ENCODE peak calls at places on chromosomes 12 and 14, in ten cellular contexts. F is adipocyte; J is body of pancreas; L is CD8-positive, alpha-beta memory T cell; H is cardiac muscle cell; O is A673; M is heart left ventricle; G is left ventricle myocardium inferior; V is iPS DF 6.9; C is naive thymus-derived CD4-positive, alpha-beta T cell. X is an unnamed sample.
A peak's percentile ranks its signal among the peaks of the same experiment; 100 is the strongest.

GRCh38 chr12:85036736-85037135 is 585 bp downstream of the LRRIQ1 start:
- DNase-seq in F (no peak), J (no peak), L (no peak), H (no peak), O (no peak), M (no peak), G (no peak), V (no peak), C (no peak), X (no peak)

GRCh38 chr14:100193417-100194357 is 34.2 kb upstream of the DEGS2 start:
- DNase-seq in F (no peak), J (peak; percentile 22), L (no peak), H (no peak), O (no peak), M (no peak), G (no peak), V (no peak), C (no peak), X (peak; percentile 27)

GRCh38 chr12:96578526-96579125 is 89.2 kb downstream of the CFAP54 start:
- DNase-seq in F (peak; percentile 84), J (no peak), L (no peak), H (peak; percentile 66), O (peak; percentile 75), M (no peak), G (no peak), V (peak; percentile 2), C (peak; percentile 26), X (peak; percentile 77)

GRCh38 chr12:7092986-7093460 is 778 bp upstream of the C1R start:
- DNase-seq in F (no peak), J (no peak), L (no peak), H (no peak), O (no peak), M (no peak), G (no peak), V (no peak), C (no peak), X (no peak)

GRCh38 chr12:116657921-116658495 is 79.9 kb downstream of the SPRING1 start:
- DNase-seq in F (peak; percentile 7), J (no peak), L (no peak), H (no peak), O (no peak), M (no peak), G (no peak), V (no peak), C (no peak), X (no peak)

GRCh38 chr14:53491256-53491905 is 338.3 kb upstream of the DDHD1 start:
- DNase-seq in F (peak; percentile 24), J (no peak), L (no peak), H (no peak), O (no peak), M (no peak), G (no peak), V (no peak), C (no peak), X (no peak)

GRCh38 chr12:109621271-109621671 is 47.7 kb downstream of the MVK start:
- DNase-seq in F (peak; percentile 79), J (no peak), L (no peak), H (no peak), O (peak; percentile 57), M (no peak), G (no peak), V (no peak), C (no peak), X (no peak)

GRCh38 chr12:117208811-117209455 is 18.7 kb upstream of the FBXO21 start:
- DNase-seq in F (no peak), J (no peak), L (no peak), H (no peak), O (no peak), M (no peak), G (no peak), V (no peak), C (no peak), X (no peak)

GRCh38 chr14:50831704-50832130 is 755 bp upstream of the NIN start:
- DNase-seq in F (no peak), J (no peak), L (no peak), H (no peak), O (peak; percentile 19), M (no peak), G (no peak), V (no peak), C (no peak), X (peak; percentile 46)

GRCh38 chr14:97706814-97707213 is 909.6 kb downstream of the VRK1 start:
- DNase-seq in F (no peak), J (no peak), L (no peak), H (no peak), O (no peak), M (no peak), G (no peak), V (no peak), C (no peak), X (no peak)

GRCh38 chr14:67166450-67166853 is 22.8 kb upstream of the GARIN2 start:
- DNase-seq in F (peak; percentile 79), J (peak; percentile 54), L (no peak), H (peak; percentile 43), O (peak; percentile 68), M (no peak), G (no peak), V (peak; percentile 11), C (peak; percentile 26), X (peak; percentile 59)

GRCh38 chr12:99261256-99261655 is 386.3 kb upstream of the GARIN6 start:
- DNase-seq in F (no peak), J (no peak), L (no peak), H (no peak), O (no peak), M (no peak), G (no peak), V (no peak), C (no peak), X (no peak)

GRCh38 chr12:2856051-2856450 is 788 bp downstream of the TEX52 start:
- DNase-seq in F (no peak), J (no peak), L (no peak), H (no peak), O (peak; percentile 54), M (no peak), G (no peak), V (no peak), C (no peak), X (no peak)

GRCh38 chr12:76449993-76450392 is 101.8 kb upstream of the BBS10 start:
- DNase-seq in F (no peak), J (no peak), L (no peak), H (no peak), O (peak; percentile 48), M (no peak), G (no peak), V (no peak), C (no peak), X (no peak)

GRCh38 chr14:105507247-105507646 is 16.2 kb downstream of the TEDC1 start:
- DNase-seq in F (no peak), J (no peak), L (no peak), H (no peak), O (no peak), M (no peak), G (no peak), V (no peak), C (no peak), X (no peak)

DNA sequence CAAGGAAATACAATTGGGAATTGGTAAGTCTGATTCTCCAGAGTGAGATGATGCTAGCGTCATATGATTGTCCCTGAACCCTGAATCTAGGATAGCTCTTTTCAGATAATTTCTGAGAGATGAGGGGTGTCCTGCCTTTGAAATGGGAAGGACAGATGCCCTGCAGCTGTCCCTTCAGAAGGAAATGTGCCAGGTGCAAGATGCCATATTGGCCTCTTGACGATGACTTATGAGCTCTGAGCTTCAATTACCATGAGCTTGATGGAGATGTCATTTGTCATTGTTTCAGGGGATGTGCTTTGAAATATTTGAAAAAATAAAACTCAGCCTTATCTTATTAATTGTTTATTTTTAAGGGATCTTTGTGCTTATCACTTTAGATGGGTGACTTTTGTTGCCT is 185.1 kb downstream of the DACT1 start:
- DNase-seq in F (no peak), J (no peak), L (no peak), H (no peak), O (no peak), M (no peak), G (no peak), V (no peak), C (no peak), X (no peak)
- H3K4me3 ChIP-seq in F (no peak overlapping the region), J (no peak overlapping the region), L (no peak overlapping the region), H (no peak overlapping the region), O (no peak overlapping the region), M (no peak overlapping the region), G (no peak overlapping the region), V (no peak overlapping the region), C (no peak overlapping the region), X (no peak overlapping the region)

DNA sequence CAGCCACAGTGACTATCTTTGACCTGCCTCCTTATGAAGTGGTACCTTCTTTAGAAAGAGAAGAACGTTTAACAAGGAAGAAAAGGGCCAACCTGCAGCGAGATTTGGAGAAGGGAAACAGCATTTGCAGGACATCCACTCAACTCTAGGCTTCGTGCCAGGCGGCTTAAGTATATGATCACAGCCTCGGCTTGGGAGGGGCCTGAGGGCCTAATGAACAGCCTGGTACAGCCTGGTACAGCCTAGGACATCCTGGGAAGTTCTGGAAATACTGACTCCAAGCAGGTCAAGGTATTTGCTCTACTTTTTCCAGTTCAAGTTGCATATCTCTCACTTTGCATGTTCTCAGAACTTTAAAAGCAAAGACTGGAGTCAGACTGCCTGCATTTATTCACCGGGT is 16.1 kb downstream of the HCAR2 start:
- DNase-seq in F (no peak), J (no peak), L (no peak), H (no peak), O (no peak), M (no peak), G (no peak), V (no peak), C (no peak), X (no peak)
- H3K27me3 ChIP-seq in F (no peaks in the 10 kb centered on the region), J (no peaks in the 10 kb centered on the region), L (no peaks in the 10 kb centered on the region), H (no peaks in the 10 kb centered on the region), O (no peaks in the 10 kb centered on the region), M (no peaks in the 10 kb centered on the region), G (no peaks in the 10 kb centered on the region), V (no peaks in the 10 kb centered on the region), C (no peaks in the 10 kb centered on the region), X (no peaks in the 10 kb centered on the region)

DNA sequence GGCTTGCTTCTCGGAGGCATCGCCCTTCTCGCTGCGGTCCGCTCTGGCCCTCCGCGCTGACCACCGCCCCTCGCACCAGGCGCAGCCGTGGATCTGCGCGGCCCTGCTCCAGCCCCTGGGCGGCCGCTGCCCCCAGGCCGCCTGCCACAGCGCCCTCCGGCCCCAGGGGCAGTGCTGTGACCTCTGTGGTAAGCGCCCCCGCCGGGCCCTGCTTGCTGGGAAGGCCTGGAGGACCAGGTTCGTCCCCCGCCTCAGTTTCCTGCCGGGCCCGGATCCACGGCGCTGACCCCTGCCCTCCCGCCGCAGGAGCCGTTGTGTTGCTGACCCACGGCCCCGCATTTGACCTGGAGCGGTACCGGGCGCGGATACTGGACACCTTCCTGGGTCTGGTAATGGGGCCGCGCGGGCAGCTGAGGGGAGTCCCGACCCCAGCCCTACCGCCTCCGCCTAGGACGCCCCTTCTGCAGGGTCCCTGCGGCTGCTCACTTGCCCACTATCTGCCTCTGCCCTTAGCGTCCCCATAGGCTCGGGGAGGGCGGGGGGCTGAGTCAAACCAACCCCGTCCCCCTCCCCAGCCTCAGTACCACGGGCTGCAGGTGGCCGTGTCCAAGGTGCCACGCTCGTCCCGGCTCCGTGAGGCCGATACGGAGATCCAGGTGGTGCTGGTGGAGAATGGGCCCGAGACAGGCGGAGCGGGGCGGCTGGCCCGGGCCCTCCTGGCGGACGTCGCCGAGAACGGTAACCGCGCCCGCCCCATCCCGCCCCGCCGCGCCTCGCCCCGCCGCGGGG is 7.1 kb downstream of the AMN start:
- DNase-seq in F (no peak), J (no peak), L (no peak), H (no peak), O (no peak), M (no peak), G (no peak), V (no peak), C (no peak), X (peak; percentile 43)
- H3K4me3 ChIP-seq in F (peak overlapping the region; percentile 41), J (no peak overlapping the region), L (no peak overlapping the region), H (peak overlapping the region; percentile 26), O (peak overlapping the region; percentile 51), M (peak overlapping the region; percentile 44), G (peak overlapping the region; percentile 66), V (peak overlapping the region; percentile 61), C (peak overlapping the region; percentile 56), X (peak overlapping the region; percentile 75)

GRCh38 chr14:61761557-61761956 is 663 bp upstream of the SNAPC1 start:
- DNase-seq in F (no peak), J (no peak), L (no peak), H (no peak), O (no peak), M (no peak), G (no peak), V (no peak), C (peak; percentile 10), X (no peak)
- H3K27me3 ChIP-seq in F (no peaks in the 10 kb centered on the region), J (no peaks in the 10 kb centered on the region), L (no peaks in the 10 kb centered on the region), H (no peaks in the 10 kb centered on the region), O (no peaks in the 10 kb centered on the region), M (no peaks in the 10 kb centered on the region), G (no peaks in the 10 kb centered on the region), V (no peaks in the 10 kb centered on the region), C (no peaks in the 10 kb centered on the region), X (no peaks in the 10 kb centered on the region)

X was measured in neural progenitor cell.